ENCODE peak calls at places on chromosomes 13 and 19, in ten cellular contexts. One of them, this sample, is unnamed.

GRCh38 chr13:47478985-47479384 is 522.1 kb downstream of the SUCLA2 start:
- DNase-seq in sigmoid colon: no peak
- DNase-seq in IMR-90: no peak
- DNase-seq in fibroblast of the aortic adventitia: no peak
- DNase-seq in ovary: no peak
- DNase-seq in DND-41: no peak
- DNase-seq in fibroblast of mammary gland: no peak
- DNase-seq in HCT116: no peak
- DNase-seq in uterus: no peak
- DNase-seq in foreskin fibroblast: no peak
- DNase-seq in this sample: no peak

GRCh38 chr13:94329754-94330551 is 149.5 kb downstream of the DCT start:
- DNase-seq in fibroblast of mammary gland: peak
- DNase-seq in HCT116: no peak
- DNase-seq in foreskin fibroblast: peak
- DNase-seq in DND-41: no peak
- DNase-seq in IMR-90: peak
- DNase-seq in fibroblast of the aortic adventitia: peak
- DNase-seq in sigmoid colon: no peak
- DNase-seq in uterus: peak
- DNase-seq in ovary: no peak
- DNase-seq in this sample: no peak

GRCh38 chr13:62767473-62767872 is 1351.8 kb upstream of the PCDH20 start:
- DNase-seq in ovary: no peak
- DNase-seq in DND-41: no peak
- DNase-seq in HCT116: no peak
- DNase-seq in sigmoid colon: no peak
- DNase-seq in fibroblast of mammary gland: no peak
- DNase-seq in uterus: no peak
- DNase-seq in foreskin fibroblast: no peak
- DNase-seq in IMR-90: no peak
- DNase-seq in fibroblast of the aortic adventitia: no peak
- DNase-seq in this sample: no peak

GRCh38 chr13:40665754-40666057 is 735 bp downstream of the FOXO1 start:
- DNase-seq in foreskin fibroblast: no peak
- DNase-seq in uterus: no peak
- DNase-seq in ovary: no peak
- DNase-seq in fibroblast of mammary gland: no peak
- DNase-seq in DND-41: no peak
- DNase-seq in HCT116: no peak
- DNase-seq in IMR-90: no peak
- DNase-seq in fibroblast of the aortic adventitia: no peak
- DNase-seq in sigmoid colon: no peak
- DNase-seq in this sample: no peak

GRCh38 chr13:75345191-75345590 is 136.8 kb downstream of the TBC1D4 start:
- DNase-seq in IMR-90: peak
- DNase-seq in uterus: no peak
- DNase-seq in fibroblast of the aortic adventitia: peak
- DNase-seq in ovary: no peak
- DNase-seq in fibroblast of mammary gland: peak
- DNase-seq in DND-41: no peak
- DNase-seq in HCT116: no peak
- DNase-seq in foreskin fibroblast: peak
- DNase-seq in sigmoid colon: no peak
- DNase-seq in this sample: no peak

GRCh38 chr13:79901336-79901735 is 420.4 kb downstream of the NDFIP2 start:
- DNase-seq in fibroblast of the aortic adventitia: no peak
- DNase-seq in sigmoid colon: no peak
- DNase-seq in DND-41: no peak
- DNase-seq in IMR-90: peak
- DNase-seq in HCT116: no peak
- DNase-seq in ovary: no peak
- DNase-seq in foreskin fibroblast: peak
- DNase-seq in uterus: no peak
- DNase-seq in fibroblast of mammary gland: peak
- DNase-seq in this sample: no peak

GRCh38 chr13:97174638-97175037 is 47.5 kb upstream of the MBNL2 start:
- DNase-seq in HCT116: no peak
- DNase-seq in IMR-90: no peak
- DNase-seq in uterus: no peak
- DNase-seq in DND-41: no peak
- DNase-seq in foreskin fibroblast: no peak
- DNase-seq in ovary: no peak
- DNase-seq in fibroblast of mammary gland: no peak
- DNase-seq in fibroblast of the aortic adventitia: no peak
- DNase-seq in sigmoid colon: no peak
- DNase-seq in this sample: no peak

GRCh38 chr13:48273346-48273745 is 30.2 kb upstream of the RB1 start:
- DNase-seq in IMR-90: no peak
- DNase-seq in ovary: no peak
- DNase-seq in DND-41: no peak
- DNase-seq in fibroblast of the aortic adventitia: no peak
- DNase-seq in HCT116: no peak
- DNase-seq in uterus: no peak
- DNase-seq in sigmoid colon: no peak
- DNase-seq in foreskin fibroblast: no peak
- DNase-seq in fibroblast of mammary gland: no peak
- DNase-seq in this sample: no peak

GRCh38 chr19:17641846-17642245 is 46.3 kb downstream of the UNC13A start:
- DNase-seq in HCT116: no peak
- DNase-seq in IMR-90: no peak
- DNase-seq in uterus: no peak
- DNase-seq in ovary: no peak
- DNase-seq in fibroblast of mammary gland: no peak
- DNase-seq in DND-41: no peak
- DNase-seq in sigmoid colon: no peak
- DNase-seq in fibroblast of the aortic adventitia: no peak
- DNase-seq in foreskin fibroblast: no peak
- DNase-seq in this sample: no peak

GRCh38 chr19:32750441-32751055 is 31.0 kb downstream of the TDRD12 start:
- DNase-seq in DND-41: no peak
- DNase-seq in sigmoid colon: no peak
- DNase-seq in IMR-90: no peak
- DNase-seq in fibroblast of the aortic adventitia: no peak
- DNase-seq in ovary: no peak
- DNase-seq in HCT116: no peak
- DNase-seq in foreskin fibroblast: no peak
- DNase-seq in fibroblast of mammary gland: no peak
- DNase-seq in uterus: no peak
- DNase-seq in this sample: no peak

GRCh38 chr13:54965881-54966280 is 1937.3 kb downstream of the OLFM4 start:
- DNase-seq in foreskin fibroblast: no peak
- DNase-seq in IMR-90: no peak
- DNase-seq in fibroblast of the aortic adventitia: no peak
- DNase-seq in fibroblast of mammary gland: no peak
- DNase-seq in uterus: no peak
- DNase-seq in HCT116: no peak
- DNase-seq in DND-41: no peak
- DNase-seq in ovary: no peak
- DNase-seq in sigmoid colon: no peak
- DNase-seq in this sample: no peak

DNA sequence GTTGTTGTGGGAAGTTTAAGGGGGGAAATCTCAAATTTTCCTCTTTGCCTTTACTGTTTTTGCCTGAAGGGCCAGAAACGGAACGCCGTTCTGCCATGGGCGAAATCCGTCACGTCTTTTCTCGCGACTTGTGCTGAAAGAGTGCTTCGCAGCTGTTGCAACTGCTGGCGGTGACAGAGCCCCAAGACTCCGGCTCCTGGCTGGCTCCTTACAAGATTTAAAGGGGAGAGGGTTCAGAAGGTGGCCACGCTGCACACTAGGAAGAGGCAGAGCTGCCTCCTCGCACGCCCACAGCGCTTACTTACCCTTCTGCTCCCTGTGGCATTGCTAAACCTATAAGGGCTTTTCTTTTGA is 320.3 kb downstream of the ZNF536 start:
- DNase-seq in ovary: no peak
- DNase-seq in IMR-90: no peak
- DNase-seq in foreskin fibroblast: peak
- DNase-seq in DND-41: no peak
- DNase-seq in fibroblast of the aortic adventitia: no peak
- DNase-seq in sigmoid colon: peak
- DNase-seq in uterus: peak
- DNase-seq in fibroblast of mammary gland: no peak
- DNase-seq in HCT116: no peak
- DNase-seq in this sample: no peak
- H3K4me3 ChIP-seq in ovary: peak
- H3K4me3 ChIP-seq in IMR-90: no peak
- H3K4me3 ChIP-seq in foreskin fibroblast: peak
- H3K4me3 ChIP-seq in DND-41: no peak
- H3K4me3 ChIP-seq in fibroblast of the aortic adventitia: peak
- H3K4me3 ChIP-seq in sigmoid colon: peak
- H3K4me3 ChIP-seq in uterus: peak
- H3K4me3 ChIP-seq in fibroblast of mammary gland: no peak
- H3K4me3 ChIP-seq in HCT116: no peak
- H3K4me3 ChIP-seq in this sample: no peak

DNA sequence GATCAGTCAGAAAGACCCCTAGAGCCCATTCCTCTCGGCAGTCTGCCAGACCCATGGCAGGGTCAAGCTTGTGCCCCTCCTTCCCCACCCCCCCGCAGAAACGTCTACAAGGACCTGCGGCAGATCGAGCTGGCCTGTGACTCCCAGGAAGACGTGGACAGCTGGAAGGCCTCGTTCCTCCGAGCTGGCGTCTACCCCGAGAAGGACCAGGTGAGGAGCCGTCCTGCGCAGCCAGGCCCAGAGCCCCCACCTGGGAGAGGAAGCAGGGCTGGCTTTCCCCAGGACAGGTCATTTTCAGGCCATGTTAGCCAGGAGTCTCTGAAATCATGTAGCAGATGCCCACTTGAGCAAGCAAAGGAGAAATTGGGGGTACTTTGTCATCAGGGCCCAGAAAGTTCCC is 12.3 kb downstream of the TMED1 start:
- DNase-seq in HCT116: no peak
- DNase-seq in fibroblast of the aortic adventitia: no peak
- DNase-seq in sigmoid colon: no peak
- DNase-seq in foreskin fibroblast: no peak
- DNase-seq in uterus: no peak
- DNase-seq in DND-41: no peak
- DNase-seq in IMR-90: no peak
- DNase-seq in ovary: no peak
- DNase-seq in fibroblast of mammary gland: no peak
- DNase-seq in this sample: no peak
- H3K4me3 ChIP-seq in HCT116: no peak
- H3K4me3 ChIP-seq in fibroblast of the aortic adventitia: no peak
- H3K4me3 ChIP-seq in sigmoid colon: no peak
- H3K4me3 ChIP-seq in foreskin fibroblast: no peak
- H3K4me3 ChIP-seq in uterus: no peak
- H3K4me3 ChIP-seq in DND-41: no peak
- H3K4me3 ChIP-seq in IMR-90: no peak
- H3K4me3 ChIP-seq in ovary: no peak
- H3K4me3 ChIP-seq in fibroblast of mammary gland: no peak
- H3K4me3 ChIP-seq in this sample: no peak

DNA sequence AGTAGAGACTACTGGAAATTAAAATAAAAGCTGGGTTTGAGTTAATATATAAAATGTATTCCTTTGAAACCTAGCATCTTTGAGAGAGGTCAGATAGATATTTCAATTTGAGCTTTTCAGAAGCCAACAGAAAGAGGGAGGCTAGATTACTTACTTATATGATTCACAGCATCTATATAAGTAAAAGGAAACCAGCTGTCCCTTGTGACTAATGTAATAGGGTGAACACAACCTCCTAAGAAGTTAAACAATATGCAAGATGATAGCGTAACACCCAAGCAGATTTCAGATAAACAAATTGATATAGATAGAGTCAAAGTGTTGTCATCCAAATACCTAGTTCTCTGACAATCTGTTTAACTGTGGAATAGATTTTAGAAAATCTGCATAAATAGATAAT is 393.5 kb upstream of the GPC6 start:
- DNase-seq in foreskin fibroblast: peak
- DNase-seq in HCT116: no peak
- DNase-seq in sigmoid colon: no peak
- DNase-seq in IMR-90: peak
- DNase-seq in DND-41: no peak
- DNase-seq in fibroblast of the aortic adventitia: peak
- DNase-seq in uterus: no peak
- DNase-seq in ovary: no peak
- DNase-seq in fibroblast of mammary gland: peak
- DNase-seq in this sample: no peak
- H3K4me3 ChIP-seq in foreskin fibroblast: no peak
- H3K4me3 ChIP-seq in HCT116: no peak
- H3K4me3 ChIP-seq in sigmoid colon: no peak
- H3K4me3 ChIP-seq in IMR-90: no peak
- H3K4me3 ChIP-seq in DND-41: no peak
- H3K4me3 ChIP-seq in fibroblast of the aortic adventitia: no peak
- H3K4me3 ChIP-seq in uterus: no peak
- H3K4me3 ChIP-seq in ovary: no peak
- H3K4me3 ChIP-seq in fibroblast of mammary gland: no peak
- H3K4me3 ChIP-seq in this sample: no peak

GRCh38 chr19:592101-592500 is 2.4 kb downstream of the HCN2 start:
- DNase-seq in HCT116: no peak
- DNase-seq in uterus: no peak
- DNase-seq in foreskin fibroblast: no peak
- DNase-seq in DND-41: no peak
- DNase-seq in IMR-90: no peak
- DNase-seq in fibroblast of the aortic adventitia: no peak
- DNase-seq in sigmoid colon: no peak
- DNase-seq in ovary: no peak
- DNase-seq in fibroblast of mammary gland: no peak
- DNase-seq in this sample: no peak

GRCh38 chr19:590396-590745 is 690 bp downstream of the HCN2 start:
- DNase-seq in fibroblast of mammary gland: peak
- DNase-seq in foreskin fibroblast: no peak
- DNase-seq in uterus: no peak
- DNase-seq in HCT116: no peak
- DNase-seq in sigmoid colon: no peak
- DNase-seq in ovary: no peak
- DNase-seq in fibroblast of the aortic adventitia: peak
- DNase-seq in DND-41: no peak
- DNase-seq in IMR-90: peak
- DNase-seq in this sample: no peak

GRCh38 chr19:591099-591958 is 1.6 kb downstream of the HCN2 start:
- DNase-seq in fibroblast of the aortic adventitia: no peak
- DNase-seq in sigmoid colon: no peak
- DNase-seq in DND-41: no peak
- DNase-seq in foreskin fibroblast: no peak
- DNase-seq in fibroblast of mammary gland: no peak
- DNase-seq in IMR-90: no peak
- DNase-seq in HCT116: no peak
- DNase-seq in ovary: no peak
- DNase-seq in uterus: peak
- DNase-seq in this sample: no peak

GRCh38 chr19:589693-590395 is at the start of gene HCN2:
- DNase-seq in uterus: no peak
- DNase-seq in IMR-90: no peak
- DNase-seq in fibroblast of mammary gland: no peak
- DNase-seq in foreskin fibroblast: no peak
- DNase-seq in sigmoid colon: no peak
- DNase-seq in ovary: no peak
- DNase-seq in DND-41: no peak
- DNase-seq in fibroblast of the aortic adventitia: no peak
- DNase-seq in HCT116: no peak
- DNase-seq in this sample: no peak

DNA sequence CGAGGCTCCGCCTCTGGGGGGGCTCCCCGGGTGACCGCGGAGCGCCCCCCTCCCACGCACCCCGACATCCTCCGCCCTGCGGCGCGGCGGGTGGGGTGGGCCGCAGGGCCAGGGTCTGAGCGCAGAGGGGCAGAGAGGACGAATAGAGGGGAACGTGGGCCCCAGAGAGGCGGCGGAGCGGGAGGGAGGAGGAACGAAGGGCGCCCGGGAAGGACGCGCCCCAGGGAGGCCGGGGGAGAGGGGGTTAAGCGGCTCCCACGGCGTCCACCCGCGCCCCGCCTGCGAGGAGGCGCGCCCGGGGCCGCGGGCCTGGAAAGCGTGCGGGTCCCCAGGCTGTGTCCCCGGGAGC is 1.0 kb downstream of the HCN2 start:
- DNase-seq in foreskin fibroblast: no peak
- DNase-seq in uterus: no peak
- DNase-seq in DND-41: no peak
- DNase-seq in IMR-90: no peak
- DNase-seq in fibroblast of the aortic adventitia: no peak
- DNase-seq in fibroblast of mammary gland: no peak
- DNase-seq in sigmoid colon: no peak
- DNase-seq in ovary: no peak
- DNase-seq in HCT116: no peak
- DNase-seq in this sample: no peak
- H3K4me3 ChIP-seq in foreskin fibroblast: no peak
- H3K4me3 ChIP-seq in uterus: no peak
- H3K4me3 ChIP-seq in DND-41: no peak
- H3K4me3 ChIP-seq in IMR-90: no peak
- H3K4me3 ChIP-seq in fibroblast of the aortic adventitia: no peak
- H3K4me3 ChIP-seq in fibroblast of mammary gland: no peak
- H3K4me3 ChIP-seq in sigmoid colon: no peak
- H3K4me3 ChIP-seq in ovary: no peak
- H3K4me3 ChIP-seq in HCT116: no peak
- H3K4me3 ChIP-seq in this sample: no peak

This sample was measured in Jurkat, Clone E6-1.